ENCODE peak calls at places on chromosomes 1 and 21, in five cellular contexts. One of them, this sample, is unnamed.

GRCh38 chr1:42479621-42480020 is 16.5 kb downstream of the CCDC30 start:
- DNase-seq in bronchial epithelial cell: peak
- DNase-seq in CD8-positive, alpha-beta memory T cell: no peak
- DNase-seq in Peyer's patch: no peak
- DNase-seq in PC-9: no peak
- DNase-seq in this sample: no peak

GRCh38 chr1:204096931-204097330 is 24.0 kb downstream of the SOX13 start:
- DNase-seq in bronchial epithelial cell: no peak
- DNase-seq in CD8-positive, alpha-beta memory T cell: no peak
- DNase-seq in Peyer's patch: no peak
- DNase-seq in PC-9: no peak
- DNase-seq in this sample: no peak

GRCh38 chr1:167824163-167824794 is 89.7 kb downstream of the ADCY10 start:
- DNase-seq in bronchial epithelial cell: peak
- DNase-seq in CD8-positive, alpha-beta memory T cell: no peak
- DNase-seq in Peyer's patch: no peak
- DNase-seq in PC-9: no peak
- DNase-seq in this sample: no peak

GRCh38 chr1:3471356-3472087 is 17.1 kb downstream of the ARHGEF16 start:
- DNase-seq in bronchial epithelial cell: peak
- DNase-seq in CD8-positive, alpha-beta memory T cell: no peak
- DNase-seq in Peyer's patch: no peak
- DNase-seq in PC-9: no peak
- DNase-seq in this sample: peak

GRCh38 chr1:27135920-27136551 is 18.9 kb downstream of the SLC9A1 start:
- DNase-seq in bronchial epithelial cell: no peak
- DNase-seq in CD8-positive, alpha-beta memory T cell: no peak
- DNase-seq in Peyer's patch: no peak
- DNase-seq in PC-9: no peak
- DNase-seq in this sample: no peak

GRCh38 chr1:48030696-48031365 is 33.6 kb upstream of the TRABD2B start:
- DNase-seq in bronchial epithelial cell: no peak
- DNase-seq in CD8-positive, alpha-beta memory T cell: no peak
- DNase-seq in Peyer's patch: peak
- DNase-seq in PC-9: no peak
- DNase-seq in this sample: no peak

GRCh38 chr1:11730429-11730861 is 5.5 kb upstream of the AGTRAP start:
- DNase-seq in bronchial epithelial cell: peak
- DNase-seq in CD8-positive, alpha-beta memory T cell: peak
- DNase-seq in Peyer's patch: peak
- DNase-seq in PC-9: no peak
- DNase-seq in this sample: no peak

GRCh38 chr1:109823543-109824348 is 60.0 kb upstream of the EPS8L3 start:
- DNase-seq in bronchial epithelial cell: no peak
- DNase-seq in CD8-positive, alpha-beta memory T cell: no peak
- DNase-seq in Peyer's patch: no peak
- DNase-seq in PC-9: peak
- DNase-seq in this sample: peak

GRCh38 chr1:93615201-93616150 is 66.2 kb downstream of the BCAR3 start:
- DNase-seq in bronchial epithelial cell: peak
- DNase-seq in CD8-positive, alpha-beta memory T cell: no peak
- DNase-seq in Peyer's patch: peak
- DNase-seq in PC-9: peak
- DNase-seq in this sample: peak

GRCh38 chr1:12398479-12398878 is 168.6 kb downstream of the VPS13D start:
- DNase-seq in bronchial epithelial cell: no peak
- DNase-seq in CD8-positive, alpha-beta memory T cell: no peak
- DNase-seq in Peyer's patch: no peak
- DNase-seq in PC-9: no peak
- DNase-seq in this sample: no peak

GRCh38 chr1:183914891-183915290 is 110.0 kb downstream of the RGL1 start:
- DNase-seq in bronchial epithelial cell: no peak
- DNase-seq in CD8-positive, alpha-beta memory T cell: no peak
- DNase-seq in Peyer's patch: no peak
- DNase-seq in PC-9: no peak
- DNase-seq in this sample: no peak

GRCh38 chr1:24925082-24925779 is 4.8 kb downstream of the RUNX3 start:
- DNase-seq in bronchial epithelial cell: no peak
- DNase-seq in CD8-positive, alpha-beta memory T cell: peak
- DNase-seq in Peyer's patch: peak
- DNase-seq in PC-9: no peak
- DNase-seq in this sample: no peak

GRCh38 chr1:42970143-42970542 is 11.5 kb upstream of the SLC2A1 start:
- DNase-seq in bronchial epithelial cell: no peak
- DNase-seq in CD8-positive, alpha-beta memory T cell: no peak
- DNase-seq in Peyer's patch: no peak
- DNase-seq in PC-9: no peak
- DNase-seq in this sample: peak

GRCh38 chr1:209607102-209607794 is 23.7 kb downstream of the CAMK1G start:
- DNase-seq in bronchial epithelial cell: peak
- DNase-seq in CD8-positive, alpha-beta memory T cell: no peak
- DNase-seq in Peyer's patch: no peak
- DNase-seq in PC-9: no peak
- DNase-seq in this sample: peak

GRCh38 chr1:161119379-161120061 is 1.6 kb downstream of the NIT1 start:
- DNase-seq in bronchial epithelial cell: peak
- DNase-seq in CD8-positive, alpha-beta memory T cell: peak
- DNase-seq in Peyer's patch: peak
- DNase-seq in PC-9: no peak
- DNase-seq in this sample: peak

GRCh38 chr1:40309374-40310128 is 7.5 kb downstream of the COL9A2 start:
- DNase-seq in bronchial epithelial cell: no peak
- DNase-seq in CD8-positive, alpha-beta memory T cell: no peak
- DNase-seq in Peyer's patch: no peak
- DNase-seq in PC-9: no peak
- DNase-seq in this sample: peak

GRCh38 chr21:21165063-21165645 is 166.9 kb downstream of the NCAM2 start:
- DNase-seq in bronchial epithelial cell: no peak
- DNase-seq in CD8-positive, alpha-beta memory T cell: no peak
- DNase-seq in Peyer's patch: no peak
- DNase-seq in PC-9: no peak
- DNase-seq in this sample: peak

GRCh38 chr21:41426656-41427311 is 745 bp downstream of the MX1 start:
- DNase-seq in bronchial epithelial cell: no peak
- DNase-seq in CD8-positive, alpha-beta memory T cell: no peak
- DNase-seq in Peyer's patch: no peak
- DNase-seq in PC-9: no peak
- DNase-seq in this sample: no peak

GRCh38 chr1:159197767-159198557 is 6.7 kb upstream of the ACKR1 start:
- DNase-seq in bronchial epithelial cell: peak
- DNase-seq in CD8-positive, alpha-beta memory T cell: no peak
- DNase-seq in Peyer's patch: peak
- DNase-seq in PC-9: peak
- DNase-seq in this sample: peak

GRCh38 chr1:110380667-110381283 is 10.1 kb downstream of the SLC16A4 start:
- DNase-seq in bronchial epithelial cell: peak
- DNase-seq in CD8-positive, alpha-beta memory T cell: no peak
- DNase-seq in Peyer's patch: no peak
- DNase-seq in PC-9: no peak
- DNase-seq in this sample: peak

GRCh38 chr1:40317394-40318074 is 448 bp upstream of the COL9A2 start:
- DNase-seq in bronchial epithelial cell: no peak
- DNase-seq in CD8-positive, alpha-beta memory T cell: no peak
- DNase-seq in Peyer's patch: no peak
- DNase-seq in PC-9: no peak
- DNase-seq in this sample: no peak

GRCh38 chr1:3251810-3252429 is 182.9 kb downstream of the PRDM16 start:
- DNase-seq in bronchial epithelial cell: no peak
- DNase-seq in CD8-positive, alpha-beta memory T cell: no peak
- DNase-seq in Peyer's patch: no peak
- DNase-seq in PC-9: no peak
- DNase-seq in this sample: no peak

GRCh38 chr1:178625695-178626094 is 99.3 kb upstream of the RALGPS2 start:
- DNase-seq in bronchial epithelial cell: no peak
- DNase-seq in CD8-positive, alpha-beta memory T cell: no peak
- DNase-seq in Peyer's patch: no peak
- DNase-seq in PC-9: no peak
- DNase-seq in this sample: no peak

GRCh38 chr21:43864313-43864805 is 664 bp upstream of the AGPAT3 start:
- DNase-seq in bronchial epithelial cell: no peak
- DNase-seq in CD8-positive, alpha-beta memory T cell: peak
- DNase-seq in Peyer's patch: peak
- DNase-seq in PC-9: peak
- DNase-seq in this sample: peak

GRCh38 chr1:215793210-215793609 is 226.1 kb downstream of the KCTD3 start:
- DNase-seq in bronchial epithelial cell: peak
- DNase-seq in CD8-positive, alpha-beta memory T cell: no peak
- DNase-seq in Peyer's patch: no peak
- DNase-seq in PC-9: no peak
- DNase-seq in this sample: peak

GRCh38 chr1:94672934-94673333 is 131.4 kb upstream of the F3 start:
- DNase-seq in bronchial epithelial cell: no peak
- DNase-seq in CD8-positive, alpha-beta memory T cell: no peak
- DNase-seq in Peyer's patch: no peak
- DNase-seq in PC-9: no peak
- DNase-seq in this sample: peak

GRCh38 chr1:170929835-170930554 is 5.3 kb upstream of the MROH9 start:
- DNase-seq in bronchial epithelial cell: peak
- DNase-seq in CD8-positive, alpha-beta memory T cell: peak
- DNase-seq in Peyer's patch: no peak
- DNase-seq in PC-9: peak
- DNase-seq in this sample: peak

GRCh38 chr21:37582613-37583012 is 216.0 kb downstream of the DYRK1A start:
- DNase-seq in bronchial epithelial cell: no peak
- DNase-seq in CD8-positive, alpha-beta memory T cell: no peak
- DNase-seq in Peyer's patch: no peak
- DNase-seq in PC-9: peak
- DNase-seq in this sample: peak

GRCh38 chr1:161307230-161307768 is 2.5 kb downstream of the MPZ start:
- DNase-seq in bronchial epithelial cell: peak
- DNase-seq in CD8-positive, alpha-beta memory T cell: peak
- DNase-seq in Peyer's patch: peak
- DNase-seq in PC-9: no peak
- DNase-seq in this sample: no peak

DNA sequence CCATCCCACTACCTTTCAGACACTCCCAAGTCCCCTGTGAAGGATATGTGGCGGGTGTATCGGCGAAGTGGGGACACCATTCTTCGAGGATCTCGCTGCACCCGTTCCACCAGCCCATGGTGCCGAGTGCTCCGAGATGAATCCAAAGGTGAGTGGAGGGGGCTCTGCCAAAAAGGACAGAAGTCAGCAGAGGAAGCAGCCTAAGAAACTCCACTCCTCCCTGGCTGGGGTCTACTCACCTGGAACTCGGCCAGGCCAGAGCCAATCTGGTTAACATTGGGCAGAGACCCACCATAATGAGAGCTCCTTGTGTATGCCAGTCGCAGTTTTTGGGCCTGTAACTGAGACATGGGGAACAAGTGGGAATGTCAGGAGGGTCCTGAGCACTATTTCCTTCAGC is 3.6 kb downstream of the CRTC2 start:
- DNase-seq in bronchial epithelial cell: no peak
- DNase-seq in CD8-positive, alpha-beta memory T cell: no peak
- DNase-seq in Peyer's patch: no peak
- DNase-seq in PC-9: no peak
- DNase-seq in this sample: no peak
- H3K4me3 ChIP-seq in bronchial epithelial cell: no peak
- H3K4me3 ChIP-seq in CD8-positive, alpha-beta memory T cell: no peak
- H3K4me3 ChIP-seq in Peyer's patch: no peak
- H3K4me3 ChIP-seq in PC-9: no peak
- H3K4me3 ChIP-seq in this sample: no peak

GRCh38 chr1:169878498-169878897 is 15.2 kb downstream of the SCYL3 start:
- DNase-seq in bronchial epithelial cell: no peak
- DNase-seq in CD8-positive, alpha-beta memory T cell: no peak
- DNase-seq in Peyer's patch: no peak
- DNase-seq in PC-9: no peak
- DNase-seq in this sample: no peak
- H3K4me3 ChIP-seq in bronchial epithelial cell: no peak
- H3K4me3 ChIP-seq in CD8-positive, alpha-beta memory T cell: no peak
- H3K4me3 ChIP-seq in Peyer's patch: no peak
- H3K4me3 ChIP-seq in PC-9: no peak
- H3K4me3 ChIP-seq in this sample: no peak

DNA sequence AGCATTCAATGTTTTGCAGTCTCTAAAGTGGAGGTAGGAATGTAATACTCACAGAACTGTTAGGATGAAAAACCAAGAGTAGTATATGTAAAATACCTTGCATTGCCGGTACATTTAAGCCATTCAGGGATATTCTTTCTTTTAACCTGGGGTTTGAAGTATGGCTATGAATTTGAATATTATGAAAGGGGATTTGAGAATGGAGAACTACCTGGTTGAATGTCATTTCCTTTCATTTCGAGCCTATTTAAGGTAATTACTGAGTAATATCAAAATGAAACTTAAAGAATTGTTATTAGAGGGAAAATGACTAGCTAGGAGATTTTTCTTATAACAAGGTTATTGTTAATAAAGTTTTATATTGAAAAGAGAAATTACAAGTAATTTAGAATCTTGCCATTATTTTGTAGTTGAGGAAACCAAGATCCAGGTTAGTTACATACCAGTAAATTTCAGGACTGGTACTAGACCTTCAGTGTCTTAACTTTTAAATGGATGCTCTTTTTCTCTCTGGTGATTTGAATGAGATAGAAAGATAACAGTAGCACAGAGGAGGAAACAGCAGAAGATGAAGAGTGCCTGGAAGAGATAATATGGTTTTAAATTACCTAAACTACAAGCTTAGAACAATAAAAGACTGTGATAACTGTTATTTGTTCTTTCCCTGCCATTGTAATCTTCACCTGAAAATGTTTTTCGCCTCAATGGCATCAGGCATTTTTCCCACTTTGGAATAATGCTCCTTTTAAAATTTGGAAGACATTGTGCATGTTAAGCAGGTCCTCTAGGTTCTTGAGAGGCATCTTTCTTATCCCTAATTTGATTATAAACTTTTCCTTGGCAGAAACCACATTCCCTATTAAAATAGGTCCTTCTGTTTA is 103.2 kb downstream of the PKN2 start:
- DNase-seq in bronchial epithelial cell: no peak
- DNase-seq in CD8-positive, alpha-beta memory T cell: no peak
- DNase-seq in Peyer's patch: no peak
- DNase-seq in PC-9: no peak
- DNase-seq in this sample: no peak
- H3K4me3 ChIP-seq in bronchial epithelial cell: no peak
- H3K4me3 ChIP-seq in CD8-positive, alpha-beta memory T cell: no peak
- H3K4me3 ChIP-seq in Peyer's patch: no peak
- H3K4me3 ChIP-seq in PC-9: no peak
- H3K4me3 ChIP-seq in this sample: no peak

DNA sequence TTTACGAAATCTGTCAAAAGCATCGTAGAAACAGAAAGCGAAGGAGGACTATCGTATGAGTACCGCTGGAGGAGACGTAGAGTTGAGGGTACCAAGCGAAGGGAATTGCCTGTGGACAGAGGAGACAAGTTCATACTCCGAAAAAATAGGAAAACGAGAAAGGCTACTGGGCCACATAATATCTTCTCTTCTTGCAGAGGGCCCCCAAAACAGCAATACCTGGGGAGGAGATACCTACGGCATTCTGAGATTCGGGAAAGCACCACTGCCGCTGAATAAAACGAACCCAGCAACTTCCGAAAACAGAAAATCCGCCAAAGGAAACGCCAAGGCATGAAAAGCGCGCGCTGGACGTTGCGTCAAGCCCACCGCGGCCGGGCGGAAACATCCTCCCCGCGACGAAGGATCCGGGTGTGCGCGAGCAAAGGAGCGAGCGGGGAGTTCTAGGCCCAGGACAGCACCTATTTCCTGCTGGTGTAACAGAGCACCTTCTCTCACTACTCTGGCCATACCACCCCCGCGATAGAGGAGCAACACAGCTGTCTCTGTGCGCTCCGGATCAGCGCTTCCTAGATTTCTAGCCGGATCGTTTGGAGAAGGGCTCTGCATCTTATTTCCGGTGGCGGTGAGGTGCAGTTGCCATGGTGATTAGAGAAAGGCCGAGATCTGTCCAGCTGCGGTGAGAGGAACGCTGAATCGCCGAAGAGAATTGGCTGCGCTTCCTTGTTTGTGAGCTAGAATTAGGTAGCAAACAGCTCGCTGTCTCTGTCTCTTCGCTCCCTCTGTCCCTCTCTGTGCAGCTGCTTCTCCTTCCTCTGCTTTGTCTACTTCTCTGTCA is at the start of the genes EFCAB7 and ITGB3BP:
- DNase-seq in bronchial epithelial cell: peak
- DNase-seq in CD8-positive, alpha-beta memory T cell: peak
- DNase-seq in Peyer's patch: peak
- DNase-seq in PC-9: peak
- DNase-seq in this sample: peak
- H3K4me3 ChIP-seq in bronchial epithelial cell: peak
- H3K4me3 ChIP-seq in CD8-positive, alpha-beta memory T cell: peak
- H3K4me3 ChIP-seq in Peyer's patch: peak
- H3K4me3 ChIP-seq in PC-9: peak
- H3K4me3 ChIP-seq in this sample: peak

This sample was measured in fibroblast of lung.